ENCODE peak calls at places on chromosomes 2 and 18, in four cellular contexts. N is A549, H is upper lobe of left lung, W is stomach. L is an unnamed sample.

GRCh38 chr2:227180286-227180685 is 15.9 kb downstream of the COL4A3 start:
- DNase-seq in N (peak), W (no peak), H (no peak), L (no peak)

GRCh38 chr2:45797451-45798230 is 146.2 kb downstream of the PRKCE start:
- DNase-seq in W (no peak), N (no peak), H (no peak), L (no peak)

GRCh38 chr18:77970814-77971213 is 721.2 kb downstream of the GALR1 start:
- DNase-seq in H (no peak), N (no peak), W (no peak), L (no peak)

GRCh38 chr2:150482667-150483260 is 4.7 kb downstream of the RND3 start:
- DNase-seq in W (no peak), N (no peak), H (no peak), L (no peak)

GRCh38 chr2:37877457-37878315 is 47.4 kb upstream of the RMDN2 start:
- DNase-seq in H (no peak), N (peak), W (no peak), L (peak)

GRCh38 chr2:207166039-207166348 is 246 bp upstream of the KLF7 start:
- DNase-seq in N (peak), W (peak), H (peak), L (peak)

GRCh38 chr2:14072338-14072737 is 560.2 kb upstream of the LRATD1 start:
- DNase-seq in H (no peak), N (no peak), W (no peak), L (no peak)

GRCh38 chr2:228688007-228688645 is 506.6 kb upstream of the SPHKAP start:
- DNase-seq in H (no peak), W (no peak), N (peak), L (no peak)

GRCh38 chr2:156476516-156477206 is 40.5 kb downstream of the GPD2 start:
- DNase-seq in H (no peak), W (no peak), N (no peak), L (peak)

GRCh38 chr2:65055427-65056214 is 595 bp upstream of the CEP68 start:
- DNase-seq in N (no peak), W (peak), H (no peak), L (peak)

GRCh38 chr18:34494359-34494696 is 215.8 kb upstream of the DTNA start:
- DNase-seq in W (no peak), N (no peak), H (no peak), L (no peak)

GRCh38 chr18:34492652-34493051 is 217.4 kb upstream of the DTNA start:
- DNase-seq in W (no peak), H (no peak), N (no peak), L (no peak)

GRCh38 chr18:34493099-34493544 is 217.0 kb upstream of the DTNA start:
- DNase-seq in N (peak), H (peak), W (peak), L (peak)

GRCh38 chr18:34495434-34495833 is 214.7 kb upstream of the DTNA start:
- DNase-seq in N (no peak), H (no peak), W (no peak), L (no peak)

DNA sequence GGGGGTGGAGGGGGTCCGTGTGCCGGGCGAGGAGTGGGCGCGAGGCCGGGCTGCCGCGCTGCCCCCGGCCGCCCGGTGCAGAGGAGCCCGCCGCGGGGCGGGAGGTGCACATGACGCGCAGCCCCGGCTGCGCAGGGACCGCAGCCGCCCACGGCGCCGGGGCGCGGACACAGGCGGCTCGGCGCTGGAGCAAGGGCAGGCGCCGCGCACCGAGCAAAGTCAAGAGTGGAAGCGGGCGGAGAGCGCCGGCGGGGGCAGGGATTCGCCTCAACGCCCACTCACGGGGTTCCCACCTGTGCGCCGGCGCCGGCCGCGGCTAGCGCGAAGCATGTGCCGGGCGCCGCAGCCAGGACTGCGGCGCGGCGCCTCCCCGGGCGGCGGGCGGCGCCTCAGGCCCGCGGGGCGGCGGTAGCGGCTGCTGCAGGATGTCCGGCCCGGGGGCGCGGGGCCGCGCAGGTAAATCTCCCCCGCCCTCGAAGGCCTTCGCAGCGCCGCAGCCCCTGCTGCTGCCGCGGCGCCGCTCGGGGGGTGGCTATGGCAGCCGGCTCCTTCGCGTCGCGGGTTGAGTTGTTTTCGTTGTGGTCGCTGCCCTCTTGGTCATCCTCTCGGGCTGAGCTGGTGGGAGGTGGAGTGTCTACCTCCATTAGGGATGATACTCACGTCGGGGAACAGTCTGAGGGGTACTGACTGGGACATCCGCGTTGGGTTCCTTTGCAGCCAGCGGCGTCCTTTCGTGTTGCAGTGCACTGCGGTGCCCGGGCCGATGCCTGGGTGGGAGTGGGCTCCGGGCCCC is 216.3 kb upstream of the DTNA start:
- DNase-seq in N (no peak), H (no peak), W (no peak), L (no peak)
- TF ChIP-seq POLR2A in N (no peak), H (no peak), W (no peak), L (no peak)

DNA sequence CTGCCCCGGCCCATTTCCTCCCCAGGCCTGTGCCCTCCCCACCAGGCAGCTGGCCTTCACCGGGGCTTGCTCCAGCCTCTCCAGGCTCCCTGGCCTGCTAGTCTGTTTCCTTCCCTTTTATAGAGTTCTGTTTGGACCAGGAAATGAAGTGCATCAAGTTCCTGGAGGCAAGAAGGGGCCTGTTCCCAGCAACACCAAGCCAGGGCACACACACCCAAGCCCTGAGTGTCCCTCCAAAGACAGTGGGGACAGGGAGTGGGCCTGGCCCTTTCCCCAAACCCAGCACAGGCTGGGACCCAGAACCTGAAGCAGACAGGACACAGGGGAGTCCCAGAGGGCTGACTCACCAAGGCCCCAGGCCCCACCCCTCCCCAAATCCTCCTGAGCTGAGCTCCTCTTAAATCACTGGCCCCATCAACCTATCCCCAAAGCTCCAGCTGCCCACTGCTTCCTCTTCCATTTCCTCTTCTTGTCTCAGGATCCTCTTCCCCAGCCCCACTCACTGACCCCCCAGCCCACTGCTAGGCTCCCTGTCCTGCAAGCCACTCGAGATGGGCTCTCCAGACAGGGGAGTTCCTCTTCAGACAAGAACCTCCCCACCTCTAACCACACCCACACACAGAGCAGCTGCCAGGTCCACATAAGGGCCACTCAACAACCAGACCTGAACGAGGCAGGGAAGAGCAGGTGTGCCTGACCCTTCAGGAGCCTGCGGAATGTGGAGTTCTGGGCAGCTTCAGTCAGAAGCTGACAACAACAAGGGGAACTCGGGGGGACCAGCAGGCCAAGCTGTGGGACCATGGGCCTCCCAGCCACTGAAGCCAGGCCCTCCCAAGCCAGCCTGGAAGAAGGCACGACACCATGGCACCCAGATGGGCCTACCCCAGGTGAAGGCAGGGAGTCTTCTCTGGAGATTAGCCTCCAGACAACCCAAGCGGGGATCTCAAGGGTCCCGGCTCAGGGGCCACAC is 74.2 kb downstream of the TNS1 start:
- DNase-seq in N (no peak), W (no peak), H (peak), L (no peak)
- TF ChIP-seq POLR2A in N (no peak), W (no peak), H (no peak), L (no peak)

DNA sequence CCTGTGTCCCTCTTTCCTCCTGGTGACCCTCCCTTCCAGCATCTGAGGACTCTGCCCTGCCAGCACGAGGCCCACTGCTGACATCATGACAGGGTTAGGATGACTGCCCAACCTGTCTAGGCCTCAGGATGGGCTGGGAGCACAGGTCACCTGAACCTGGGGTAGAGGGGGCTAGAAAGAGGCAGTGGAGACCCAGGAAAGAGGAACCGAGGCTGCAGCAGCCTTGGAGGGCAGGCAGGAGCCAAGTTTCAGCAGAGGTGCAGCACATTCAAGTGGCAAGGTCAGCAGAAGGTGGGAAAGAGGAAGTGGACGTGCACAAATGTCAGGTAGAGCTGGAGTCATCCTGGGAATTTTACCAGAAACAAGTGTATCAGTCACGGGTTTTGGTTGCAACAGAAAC is 13.7 kb upstream of the RAB10 start:
- DNase-seq in N (no peak), H (no peak), W (no peak), L (no peak)
- TF ChIP-seq POLR2A in N (no peak), H (no peak), W (no peak), L (no peak)

GRCh38 chr18:8619835-8620577 is 10.8 kb downstream of the RAB12 start:
- DNase-seq in H (no peak), W (no peak), N (no peak), L (no peak)
- TF ChIP-seq POLR2A in H (no peak), W (no peak), N (no peak), L (no peak)

GRCh38 chr2:96816127-96816835 is at the start of gene CNNM3:
- DNase-seq in W (peak), N (peak), H (peak), L (peak)
- TF ChIP-seq POLR2A in W (no peak), N (peak), H (peak), L (peak)

DNA sequence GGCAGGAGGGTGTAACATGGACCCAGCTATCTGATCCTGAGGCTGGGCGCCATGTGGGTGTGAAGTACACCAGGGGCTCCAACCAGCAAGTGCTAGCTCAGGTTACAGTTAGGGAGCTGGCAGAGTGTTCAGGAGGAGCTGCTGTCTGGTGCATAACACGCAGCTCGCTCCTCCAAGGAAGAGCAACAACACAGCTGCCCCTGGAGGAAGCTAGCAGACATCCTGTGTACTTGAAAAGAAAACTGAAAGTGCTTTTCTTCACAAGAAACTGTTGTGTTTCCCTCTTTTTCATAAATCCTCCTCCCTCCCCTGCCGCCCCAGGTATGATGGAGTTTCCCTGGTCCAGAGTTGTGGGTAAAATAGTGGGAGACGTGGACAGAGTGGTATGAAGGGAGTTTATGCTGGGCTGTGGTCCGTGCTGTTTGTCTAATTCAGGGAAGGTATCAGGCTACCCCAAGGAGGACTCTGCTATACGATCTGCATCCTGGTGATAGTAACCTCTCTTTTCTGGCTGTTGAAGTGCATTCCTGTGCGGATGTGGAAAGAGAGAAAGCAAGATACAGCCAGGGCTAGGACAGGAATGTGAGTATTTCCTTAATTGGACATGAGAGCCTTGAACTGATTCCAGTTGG is 6.1 kb upstream of the LBH start:
- DNase-seq in W (no peak), H (no peak), N (no peak), L (peak)
- TF ChIP-seq POLR2A in W (no peak), H (no peak), N (no peak), L (no peak)

GRCh38 chr2:172540421-172540820 is 15.5 kb upstream of the PDK1 start:
- DNase-seq in N (no peak), W (no peak), H (no peak), L (no peak)

GRCh38 chr2:172533687-172534086 is 22.2 kb upstream of the PDK1 start:
- DNase-seq in H (no peak), W (no peak), N (no peak), L (no peak)

GRCh38 chr2:172531309-172531708 is 24.6 kb upstream of the PDK1 start:
- DNase-seq in W (no peak), H (no peak), N (no peak), L (no peak)

GRCh38 chr2:172539767-172540166 is 16.1 kb upstream of the PDK1 start:
- DNase-seq in H (no peak), W (no peak), N (no peak), L (no peak)

DNA sequence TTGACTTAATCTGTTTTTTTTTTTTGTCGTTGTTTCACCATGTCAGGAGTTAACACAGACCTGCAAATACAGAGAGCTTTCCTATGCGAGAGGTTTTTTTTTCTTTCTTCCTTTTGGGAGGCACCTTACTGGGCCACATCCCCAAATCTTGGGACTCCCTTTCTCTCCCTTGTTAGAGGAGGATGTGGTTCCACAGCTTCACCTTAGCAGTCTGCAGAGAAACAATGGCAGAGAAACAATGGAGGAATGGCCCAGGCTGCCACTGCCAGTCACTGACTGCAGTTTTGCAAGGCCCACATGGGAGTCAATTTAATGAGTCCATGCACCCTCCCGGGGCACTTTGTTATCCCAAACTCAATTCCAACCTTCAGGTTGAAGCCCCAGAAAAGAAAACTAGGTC is 20.8 kb upstream of the PDK1 start:
- DNase-seq in H (no peak), N (no peak), W (no peak), L (no peak)
- TF ChIP-seq POLR2A in H (no peak), N (no peak), W (no peak), L (no peak)

GRCh38 chr2:11552260-11552638 is 18.4 kb downstream of the GREB1 start:
- DNase-seq in H (no peak), N (no peak), W (no peak), L (no peak)
- TF ChIP-seq POLR2A in H (no peak), N (no peak), W (no peak), L (no peak)

DNA sequence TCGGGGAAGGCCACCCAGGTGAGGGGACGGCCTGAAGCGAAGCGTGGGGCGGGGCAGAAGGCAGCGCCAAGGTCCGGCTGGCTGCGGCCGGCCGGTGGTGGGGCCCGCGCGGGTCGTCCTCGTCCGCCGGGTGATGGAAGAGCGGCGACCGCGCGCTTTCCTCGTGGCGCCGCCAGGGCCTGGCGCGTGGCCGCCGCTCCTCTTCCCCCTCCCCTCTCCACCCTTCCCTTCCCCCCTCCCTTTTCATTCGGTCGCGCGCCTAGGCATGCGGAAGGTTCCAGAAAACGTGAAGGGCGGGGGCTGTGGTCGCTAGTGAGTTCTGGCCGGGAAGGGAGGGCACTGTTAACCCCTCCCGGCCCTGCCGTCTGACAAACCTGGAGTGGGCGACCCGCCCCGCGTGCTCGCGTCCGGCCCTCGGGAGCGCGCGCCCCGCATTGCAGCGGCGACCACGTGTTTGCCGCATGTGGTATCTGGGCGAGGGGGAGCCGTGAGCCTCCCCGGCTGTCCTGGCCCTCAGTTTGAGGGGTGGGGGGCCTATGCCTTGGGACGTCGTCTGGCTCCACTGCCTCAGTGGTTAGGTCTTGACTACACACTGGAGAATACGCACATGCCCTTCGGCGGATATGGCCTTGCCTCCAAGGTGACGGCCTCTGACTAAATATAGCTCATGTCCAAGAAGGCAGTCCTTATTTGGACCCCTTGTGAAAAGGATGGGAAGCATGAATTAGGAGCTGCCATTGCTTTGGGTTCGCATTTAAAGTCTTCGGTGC is 578 bp downstream of the MAT2A start:
- DNase-seq in N (peak), W (peak), H (peak), L (no peak)
- TF ChIP-seq POLR2A in N (no peak), W (no peak), H (no peak), L (peak)

GRCh38 chr2:218395456-218395825 is 4.2 kb upstream of the CTDSP1 start:
- DNase-seq in H (peak), N (no peak), W (no peak), L (no peak)

GRCh38 chr2:218397502-218398436 is 1.9 kb upstream of the CTDSP1 start:
- DNase-seq in W (peak), N (peak), H (peak), L (peak)

GRCh38 chr2:218395826-218396687 is 3.6 kb upstream of the CTDSP1 start:
- DNase-seq in N (peak), W (peak), H (peak), L (peak)

GRCh38 chr2:218398437-218399390 is 954 bp upstream of the CTDSP1 start:
- DNase-seq in N (peak), W (peak), H (peak), L (no peak)

GRCh38 chr2:218396688-218397501 is 2.8 kb upstream of the CTDSP1 start:
- DNase-seq in N (peak), H (peak), W (peak), L (peak)
- TF ChIP-seq POLR2A in N (peak), H (peak), W (no peak), L (peak)

L was measured in H54.